ENCODE peak calls at places on chromosomes 1 and 21, in five cellular contexts. F is SK-N-SH, T is PC-3, A is HCT116, P is neural progenitor cell. B is an unnamed sample.

GRCh38 chr1:228043281-228043845 is 36.6 kb downstream of the WNT3A start:
- DNase-seq in F (no peak), T (peak; percentile 100), A (no peak), P (no peak), B (no peak)

GRCh38 chr1:177585492-177586220 is 384.2 kb downstream of the SEC16B start:
- DNase-seq in F (no peak), T (peak; percentile 87), A (no peak), P (no peak), B (no peak)

GRCh38 chr21:36902793-36903192 is 63.7 kb downstream of the HLCS start:
- DNase-seq in F (no peak), T (no peak), A (no peak), P (no peak), B (peak; percentile 23)

GRCh38 chr1:58764294-58764978 is 19.4 kb downstream of the JUN start:
- DNase-seq in F (no peak), T (peak; percentile 70), A (no peak), P (no peak), B (no peak)

GRCh38 chr1:48524892-48525467 is 53.0 kb upstream of the SPATA6 start:
- DNase-seq in F (no peak), T (peak; percentile 2), A (no peak), P (no peak), B (no peak)

GRCh38 chr1:183642166-183642565 is 6.6 kb upstream of the ARPC5 start:
- DNase-seq in F (no peak), T (no peak), A (no peak), P (no peak), B (no peak)

GRCh38 chr1:228021526-228022030 is 14.8 kb downstream of the WNT3A start:
- DNase-seq in F (no peak), T (no peak), A (no peak), P (no peak), B (no peak)

GRCh38 chr1:207787776-207788175 is 35.9 kb downstream of the CD46 start:
- DNase-seq in F (no peak), T (peak; percentile 68), A (no peak), P (no peak), B (no peak)

GRCh38 chr1:205664399-205665108 is 15.8 kb downstream of the SLC45A3 start:
- DNase-seq in F (peak; percentile 27), T (peak; percentile 91), A (peak; percentile 41), P (no peak), B (no peak)

GRCh38 chr1:224058303-224058702 is 55.6 kb upstream of the FBXO28 start:
- DNase-seq in F (no peak), T (peak; percentile 98), A (no peak), P (no peak), B (no peak)

GRCh38 chr1:238892612-238893011 is 493.8 kb upstream of the CHRM3 start:
- DNase-seq in F (no peak), T (peak; percentile 96), A (no peak), P (no peak), B (no peak)

GRCh38 chr1:26190373-26190987 is at the start of gene CATSPER4:
- DNase-seq in F (no peak), T (no peak), A (no peak), P (peak; percentile 87), B (no peak)

GRCh38 chr1:7366955-7367665 is 404.0 kb upstream of the VAMP3 start:
- DNase-seq in F (no peak), T (no peak), A (no peak), P (no peak), B (no peak)

GRCh38 chr21:44353200-44353970 is at the start of gene TRPM2:
- DNase-seq in F (no peak), T (no peak), A (no peak), P (no peak), B (no peak)

GRCh38 chr1:160032165-160032827 is 506 bp upstream of the PIGM start:
- DNase-seq in F (peak; percentile 33), T (peak; percentile 42), A (no peak), P (peak; percentile 36), B (no peak)

GRCh38 chr1:110148961-110149360 is 1.3 kb upstream of the SLC6A17 start:
- DNase-seq in F (no peak), T (peak; percentile 17), A (peak; percentile 27), P (peak; percentile 34), B (no peak)
- TF ChIP-seq CTCF in F (peak; percentile 28), T (peak; percentile 65), A (peak; percentile 47), P (peak; percentile 55), B (no peak)

DNA sequence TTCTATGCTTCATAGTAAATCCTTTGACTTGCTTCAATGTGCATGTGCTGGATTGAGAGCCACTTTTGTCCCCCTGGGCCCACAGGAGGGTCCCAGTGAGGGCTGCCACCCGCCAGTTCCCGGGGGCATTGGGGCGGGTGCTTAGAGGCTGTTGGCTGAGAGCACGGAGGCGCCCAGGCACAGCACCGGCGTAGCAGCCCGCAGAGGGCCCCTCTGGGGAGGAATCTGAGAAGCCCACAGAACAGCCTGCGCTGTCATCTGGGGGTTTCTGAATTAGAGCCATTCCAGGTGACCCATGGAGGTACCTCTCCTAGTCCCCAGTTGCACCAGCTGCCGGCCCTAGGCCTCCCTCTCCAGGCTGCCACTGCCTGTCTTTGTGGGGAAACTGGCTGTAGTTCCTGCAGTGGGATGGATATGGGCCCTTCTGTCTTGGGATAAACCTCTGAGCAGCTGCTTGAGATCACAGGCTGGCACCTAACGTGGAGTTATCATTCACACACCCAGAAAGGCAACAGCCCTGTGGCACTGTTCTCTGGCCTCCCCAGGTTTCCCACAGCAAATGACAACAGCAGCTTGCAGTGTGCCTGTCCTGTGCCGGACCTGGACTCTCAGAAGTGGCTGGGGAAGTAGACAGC is 39.5 kb downstream of the TMEM51 start:
- DNase-seq in F (no peak), T (no peak), A (no peak), P (no peak), B (no peak)
- H3K9ac ChIP-seq in F (no peak overlapping the region), T (no peak overlapping the region), A (no peak overlapping the region), P (no peak overlapping the region), B (no peak overlapping the region)

DNA sequence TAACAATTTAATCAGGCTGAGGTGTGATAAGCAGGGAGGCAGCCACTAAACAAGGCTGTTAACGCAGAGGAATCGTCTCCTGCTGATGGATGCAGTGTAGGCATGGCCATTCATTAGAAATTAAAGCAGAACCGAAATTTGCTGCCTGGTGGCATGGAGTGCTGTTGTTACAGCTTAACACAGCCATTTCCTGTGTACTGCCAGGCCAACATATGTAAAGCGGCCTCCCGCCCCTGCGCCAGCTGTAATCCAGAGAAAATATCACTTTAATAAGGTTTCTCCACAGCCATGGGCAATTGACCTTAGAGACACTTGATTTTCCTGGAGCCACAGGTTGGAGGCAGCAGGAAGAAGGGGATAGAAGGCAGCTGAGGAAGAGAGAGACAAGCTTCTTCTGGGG is 74.9 kb upstream of the KCND3 start:
- DNase-seq in F (no peak), T (no peak), A (no peak), P (no peak), B (peak; percentile 23)
- TF ChIP-seq EZH2phosphoT487 in F (no peak), T (no peak), A (no peak), P (no peak), B (no peak)

GRCh38 chr1:162405800-162406199 is 6.1 kb downstream of the SH2D1B start:
- DNase-seq in F (no peak), T (no peak), A (no peak), P (no peak), B (no peak)

GRCh38 chr1:162404550-162405160 is 7.3 kb downstream of the SH2D1B start:
- DNase-seq in F (no peak), T (peak; percentile 85), A (no peak), P (no peak), B (no peak)

GRCh38 chr1:162406811-162407210 is 5.1 kb downstream of the SH2D1B start:
- DNase-seq in F (no peak), T (no peak), A (no peak), P (no peak), B (peak; percentile 78)

GRCh38 chr1:162412002-162412401 is at the start of gene SH2D1B:
- DNase-seq in F (no peak), T (peak; percentile 52), A (no peak), P (no peak), B (no peak)

DNA sequence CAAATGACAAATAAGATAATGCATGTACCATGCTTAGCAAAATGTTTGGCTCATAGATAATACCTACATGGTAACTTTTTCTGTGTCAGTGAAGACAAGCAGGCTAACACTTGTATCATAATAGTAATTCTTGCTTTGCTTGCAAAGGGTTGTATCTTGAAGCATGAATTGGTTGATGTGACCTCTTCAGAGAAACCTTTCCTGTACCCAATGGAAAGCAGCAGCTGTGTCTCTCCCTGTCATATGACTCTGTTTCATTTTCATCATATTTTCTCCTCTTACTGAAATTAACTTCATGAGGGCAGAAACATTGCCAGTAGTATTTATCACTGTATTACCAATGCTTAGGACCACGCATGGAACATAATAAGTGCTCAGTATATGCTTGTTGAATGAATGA is 4.4 kb downstream of the SH2D1B start:
- DNase-seq in F (no peak), T (no peak), A (no peak), P (no peak), B (peak; percentile 64)
- TF ChIP-seq CTCF in F (no peak), T (no peak), A (no peak), P (no peak), B (no peak)

DNA sequence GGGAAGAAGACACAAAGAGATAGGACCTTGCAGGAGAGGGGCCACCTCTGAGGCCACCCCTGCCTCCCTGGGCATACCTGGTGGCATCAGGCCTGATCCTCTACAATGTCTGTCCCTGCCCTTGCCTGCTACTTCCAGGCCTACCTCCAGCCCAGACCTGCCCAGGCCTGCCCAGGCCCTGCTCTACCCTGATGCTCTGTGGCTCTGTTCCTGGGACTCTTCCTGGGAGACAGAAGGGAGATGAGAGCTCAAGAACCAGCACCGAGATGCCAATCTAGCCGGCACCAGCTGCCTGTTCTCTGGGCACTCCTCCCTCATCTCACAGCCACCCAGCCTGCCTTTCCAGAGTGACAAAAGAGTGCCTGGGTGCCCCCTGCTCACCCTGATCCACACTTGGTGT is 2.7 kb downstream of the CELF3 start:
- DNase-seq in F (no peak), T (no peak), A (no peak), P (no peak), B (no peak)
- H3K9ac ChIP-seq in F (no peak overlapping the region), T (no peak overlapping the region), A (no peak overlapping the region), P (no peak overlapping the region), B (no peak overlapping the region)

GRCh38 chr1:161119017-161119378 is 1.1 kb downstream of the NIT1 start:
- DNase-seq in F (peak; percentile 31), T (no peak), A (no peak), P (peak; percentile 22), B (no peak)
- TF ChIP-seq EZH2phosphoT487 in F (no peak), T (no peak), A (no peak), P (no peak), B (no peak)

GRCh38 chr1:98881911-98882310 is 122.8 kb downstream of the PLPPR5 start:
- DNase-seq in F (no peak), T (no peak), A (no peak), P (no peak), B (no peak)

GRCh38 chr1:98884864-98885263 is 119.8 kb downstream of the PLPPR5 start:
- DNase-seq in F (no peak), T (peak; percentile 54), A (no peak), P (no peak), B (no peak)
- TF ChIP-seq CTCF in F (peak; percentile 42), T (peak; percentile 60), A (no peak), P (no peak), B (no peak)